ENCODE peak calls at places on chromosomes 1 and 21, in eight cellular contexts. V is heart right ventricle, E is naive B cell, F is HepG2, Y is T47D, H is HFFc6, M is NCI-H1092, Z is psoas muscle. U is an unnamed sample.

GRCh38 chr1:218813247-218813646 is 360.4 kb upstream of the LYPLAL1 start:
- DNase-seq in V (no peak), E (no peak), F (no peak), Y (no peak), H (peak), M (no peak), Z (no peak), U (no peak)

GRCh38 chr21:38825901-38826300 is 20.2 kb downstream of the ETS2 start:
- DNase-seq in V (no peak), E (no peak), F (no peak), Y (no peak), H (no peak), M (no peak), Z (no peak), U (no peak)

GRCh38 chr1:223088713-223089240 is 54.3 kb downstream of the TLR5 start:
- DNase-seq in V (no peak), E (no peak), F (peak), Y (no peak), H (no peak), M (no peak), Z (no peak), U (no peak)

GRCh38 chr21:35045539-35046222 is 3.4 kb downstream of the RUNX1 start:
- DNase-seq in V (no peak), E (no peak), F (no peak), Y (no peak), H (no peak), M (no peak), Z (no peak), U (no peak)

GRCh38 chr1:47230692-47231313 is 1.2 kb downstream of the TAL1 start:
- DNase-seq in V (peak), E (peak), F (no peak), Y (no peak), H (no peak), M (no peak), Z (no peak), U (no peak)

GRCh38 chr1:100456880-100457279 is 81.1 kb upstream of the GPR88 start:
- DNase-seq in V (no peak), E (no peak), F (no peak), Y (no peak), H (no peak), M (no peak), Z (no peak), U (no peak)

GRCh38 chr1:158999301-159000069 is 10.2 kb upstream of the IFI16 start:
- DNase-seq in V (peak), E (no peak), F (no peak), Y (peak), H (peak), M (no peak), Z (peak), U (peak)

GRCh38 chr1:26584022-26584485 is 54.5 kb downstream of the RPS6KA1 start:
- DNase-seq in V (no peak), E (no peak), F (no peak), Y (no peak), H (no peak), M (no peak), Z (no peak), U (no peak)

GRCh38 chr1:231612393-231613089 is 14.0 kb upstream of the DISC1 start:
- DNase-seq in V (no peak), E (peak), F (no peak), Y (no peak), H (no peak), M (no peak), Z (no peak), U (no peak)

GRCh38 chr1:14937288-14937949 is 216.1 kb upstream of the TMEM51 start:
- DNase-seq in V (no peak), E (no peak), F (no peak), Y (no peak), H (no peak), M (peak), Z (no peak), U (no peak)

GRCh38 chr1:171185064-171185463 is at the start of gene FMO2:
- DNase-seq in V (no peak), E (no peak), F (no peak), Y (no peak), H (no peak), M (no peak), Z (no peak), U (no peak)

GRCh38 chr1:46131727-46132528 is 501 bp downstream of the PIK3R3 start:
- DNase-seq in V (no peak), E (peak), F (no peak), Y (peak), H (no peak), M (peak), Z (no peak), U (no peak)

GRCh38 chr1:114153051-114153620 is 533 bp downstream of the SYT6 start:
- DNase-seq in V (peak), E (no peak), F (no peak), Y (no peak), H (no peak), M (peak), Z (peak), U (no peak)

GRCh38 chr1:151908228-151908691 is 1.1 kb downstream of the THEM4 start:
- DNase-seq in V (no peak), E (no peak), F (peak), Y (peak), H (peak), M (no peak), Z (no peak), U (peak)

GRCh38 chr1:81551942-81552341 is 248.8 kb upstream of the ADGRL2 start:
- DNase-seq in V (no peak), E (no peak), F (no peak), Y (no peak), H (no peak), M (no peak), Z (no peak), U (no peak)

GRCh38 chr1:158203693-158204457 is 23.2 kb downstream of the CD1D start:
- DNase-seq in V (no peak), E (peak), F (peak), Y (peak), H (peak), M (no peak), Z (no peak), U (peak)

GRCh38 chr1:17550684-17551584 is 11.4 kb downstream of the ARHGEF10L start:
- DNase-seq in V (no peak), E (no peak), F (no peak), Y (peak), H (no peak), M (no peak), Z (no peak), U (no peak)

U was measured in NCI-H460.